ENCODE peak calls at places on chromosomes 7 and 10, in four cellular contexts. P is SK-N-SH, X is HCT116, Y is GM12878. J is an unnamed sample.

GRCh38 chr7:131568953-131569352 is 12.5 kb upstream of the PODXL start:
- DNase-seq in P (no peak), X (no peak), Y (no peak), J (no peak)

GRCh38 chr10:76779821-76780281 is 857.8 kb downstream of the KCNMA1 start:
- DNase-seq in P (peak), X (no peak), Y (no peak), J (no peak)

GRCh38 chr7:26101471-26102151 is 50.4 kb upstream of the NFE2L3 start:
- DNase-seq in P (no peak), X (no peak), Y (no peak), J (peak)

GRCh38 chr10:81603106-81603620 is 271.8 kb upstream of the NRG3 start:
- DNase-seq in P (no peak), X (no peak), Y (no peak), J (no peak)

GRCh38 chr7:47378728-47379395 is 203.0 kb downstream of the TNS3 start:
- DNase-seq in P (no peak), X (no peak), Y (no peak), J (no peak)

GRCh38 chr10:58529077-58529728 is 16.5 kb downstream of the BICC1 start:
- DNase-seq in P (no peak), X (no peak), Y (no peak), J (no peak)

GRCh38 chr7:134042307-134042706 is 84.8 kb upstream of the LRGUK start:
- DNase-seq in P (peak), X (no peak), Y (no peak), J (no peak)

GRCh38 chr10:123475466-123475865 is 190.7 kb upstream of the GPR26 start:
- DNase-seq in P (no peak), X (no peak), Y (no peak), J (peak)

GRCh38 chr10:29836396-29836795 is 201.6 kb upstream of the SVIL start:
- DNase-seq in P (no peak), X (no peak), Y (no peak), J (no peak)

GRCh38 chr7:105003875-105004510 is 10.0 kb upstream of the KMT2E start:
- DNase-seq in P (no peak), X (no peak), Y (no peak), J (no peak)

GRCh38 chr10:111039522-111039921 is 37.3 kb upstream of the ADRA2A start:
- DNase-seq in P (no peak), X (no peak), Y (no peak), J (no peak)

GRCh38 chr10:26890956-26891355 is 30.2 kb upstream of the ABI1 start:
- DNase-seq in P (peak), X (peak), Y (no peak), J (peak)
- TF ChIP-seq ZBTB33 in P (no peak), X (no peak), Y (peak), J (no peak)

DNA sequence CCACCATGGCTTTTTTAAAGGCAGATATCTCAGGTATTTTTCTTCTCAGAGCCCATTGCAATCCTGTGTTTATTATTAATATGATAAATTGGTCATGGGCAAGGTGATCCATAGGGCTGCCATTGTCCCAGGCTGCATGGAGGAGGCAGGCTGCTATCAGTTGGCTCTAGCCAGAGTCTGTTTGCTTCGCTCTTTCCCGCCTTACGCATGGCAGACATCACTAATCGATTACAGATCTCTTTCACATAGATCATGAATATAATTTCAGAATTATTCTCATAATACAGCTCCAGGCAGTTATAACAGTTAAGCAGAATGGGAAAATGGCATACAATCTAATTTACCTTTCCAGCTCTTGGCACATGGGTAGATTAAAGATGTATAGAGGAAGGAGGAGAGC is 30.4 kb upstream of the HABP2 start:
- DNase-seq in P (no peak), X (peak), Y (no peak), J (no peak)
- TF ChIP-seq ZBTB33 in P (no peak), X (no peak), Y (no peak), J (no peak)

DNA sequence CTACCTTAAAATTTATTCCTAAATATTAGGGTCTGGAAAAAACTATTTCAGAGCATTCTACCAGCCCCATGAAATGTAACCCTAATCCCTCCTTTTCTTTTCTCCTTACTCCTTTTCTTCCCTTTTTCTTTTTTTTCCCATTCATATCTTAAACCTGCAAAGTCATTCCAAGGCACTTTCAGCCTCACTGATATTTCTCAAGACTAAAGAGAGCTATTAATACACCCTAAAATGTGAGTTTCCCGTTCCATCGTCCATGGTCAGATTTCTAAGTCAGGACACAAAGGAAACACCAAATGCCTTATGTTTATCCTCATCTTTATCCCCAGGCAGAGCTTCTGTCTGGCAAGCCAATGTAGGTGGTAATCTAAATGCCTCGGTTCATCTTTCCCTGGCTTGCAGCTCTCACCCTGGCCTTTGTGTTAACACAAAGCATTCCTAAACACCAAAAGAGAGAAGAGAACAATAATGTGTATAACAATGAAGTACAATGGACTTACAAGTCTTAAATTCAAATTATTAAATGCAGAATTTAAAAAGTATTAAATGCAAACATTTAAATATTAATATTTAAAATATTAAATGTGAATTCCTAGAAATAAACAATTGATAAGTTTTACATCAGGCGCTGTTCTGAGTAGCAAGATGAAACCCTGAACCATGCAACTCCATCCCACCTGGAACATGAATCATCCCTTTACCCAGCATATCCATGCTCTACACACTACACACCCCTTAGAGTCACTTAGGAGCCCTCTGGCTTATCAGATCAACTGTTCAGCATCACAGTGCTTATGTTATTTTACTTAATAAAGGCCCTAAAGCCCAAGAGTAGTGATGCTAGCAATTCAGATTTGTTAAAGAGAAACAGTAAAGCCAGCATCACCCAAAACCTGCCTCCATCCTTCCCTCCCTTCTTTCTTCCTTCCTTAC is 26.8 kb downstream of the MICU1 start:
- DNase-seq in P (peak), X (no peak), Y (no peak), J (no peak)
- TF ChIP-seq ZBTB33 in P (no peak), X (no peak), Y (no peak), J (no peak)

GRCh38 chr7:93185303-93186027 is 37.3 kb upstream of the SAMD9L start:
- DNase-seq in P (no peak), X (no peak), Y (no peak), J (no peak)
- TF ChIP-seq ZBTB33 in P (no peak), X (no peak), Y (no peak), J (no peak)

GRCh38 chr10:119657725-119658124 is 6.5 kb downstream of the BAG3 start:
- DNase-seq in P (no peak), X (no peak), Y (no peak), J (no peak)

GRCh38 chr10:119655566-119656001 is 4.4 kb downstream of the BAG3 start:
- DNase-seq in P (peak), X (no peak), Y (no peak), J (no peak)

GRCh38 chr10:119656760-119657159 is 5.6 kb downstream of the BAG3 start:
- DNase-seq in P (no peak), X (no peak), Y (no peak), J (no peak)

GRCh38 chr10:119659951-119660350 is 8.8 kb downstream of the BAG3 start:
- DNase-seq in P (no peak), X (no peak), Y (no peak), J (peak)

DNA sequence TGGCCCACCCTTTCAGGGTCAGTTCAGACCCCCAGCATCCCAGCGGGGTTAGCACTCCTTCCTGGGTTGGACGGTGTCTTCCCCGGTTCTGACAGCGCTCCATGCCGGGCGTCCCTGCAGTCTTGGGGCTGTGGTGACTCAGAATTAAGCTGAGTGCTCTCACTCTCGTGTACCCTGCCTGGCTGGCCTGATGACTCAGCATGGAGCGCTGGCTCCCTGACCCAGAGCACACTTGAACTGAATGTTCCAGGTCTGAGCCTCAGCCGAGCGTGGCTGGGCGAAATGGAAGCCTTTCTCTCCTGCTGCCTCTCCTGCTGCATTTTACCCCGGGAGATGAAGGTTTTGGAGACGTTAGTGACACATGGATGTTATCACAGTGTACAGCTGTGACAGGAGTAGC is 7.1 kb downstream of the BAG3 start:
- DNase-seq in P (no peak), X (peak), Y (no peak), J (peak)
- TF ChIP-seq ZBTB33 in P (no peak), X (peak), Y (no peak), J (peak)